ENCODE peak calls at places on chromosomes 6 and 20, in six cellular contexts. D, T, A, G, H and F are unnamed samples.

GRCh38 chr6:5718231-5718947 is 288.3 kb downstream of the NRN1 start:
- DNase-seq in D (no peak), T (no peak), A (no peak), G (no peak), H (peak; percentile 13), F (no peak)

GRCh38 chr6:112114577-112115223 is 27.3 kb downstream of the FAM229B start:
- DNase-seq in D (no peak), T (no peak), A (no peak), G (no peak), H (no peak), F (no peak)

GRCh38 chr6:21679761-21680265 is 86.3 kb downstream of the SOX4 start:
- DNase-seq in D (no peak), T (no peak), A (no peak), G (no peak), H (no peak), F (no peak)

GRCh38 chr20:53692465-53693067 is 98.9 kb upstream of the ZNF217 start:
- DNase-seq in D (peak; percentile 29), T (no peak), A (no peak), G (no peak), H (no peak), F (no peak)

GRCh38 chr20:42714298-42715141 is 475.2 kb downstream of the PTPRT start:
- DNase-seq in D (no peak), T (no peak), A (no peak), G (no peak), H (no peak), F (no peak)

GRCh38 chr6:35190306-35190705 is 23.4 kb upstream of the SCUBE3 start:
- DNase-seq in D (no peak), T (no peak), A (no peak), G (no peak), H (no peak), F (no peak)

GRCh38 chr6:164534070-164534766 is 775.2 kb downstream of the C6orf118 start:
- DNase-seq in D (no peak), T (no peak), A (no peak), G (no peak), H (no peak), F (no peak)

GRCh38 chr6:32109114-32109764 is at the start of gene TNXB:
- DNase-seq in D (peak; percentile 59), T (no peak), A (peak; percentile 59), G (no peak), H (no peak), F (peak; percentile 49)

GRCh38 chr6:40958740-40959139 is 80.3 kb downstream of the UNC5CL start:
- DNase-seq in D (no peak), T (no peak), A (no peak), G (no peak), H (no peak), F (no peak)

GRCh38 chr20:58322083-58322482 is 12.6 kb downstream of the RAB22A start:
- DNase-seq in D (no peak), T (no peak), A (no peak), G (no peak), H (no peak), F (no peak)

GRCh38 chr20:33296206-33296605 is 13.2 kb downstream of the BPIFB1 start:
- DNase-seq in D (no peak), T (no peak), A (no peak), G (no peak), H (no peak), F (no peak)

GRCh38 chr6:80094017-80094416 is 12.5 kb upstream of the BCKDHB start:
- DNase-seq in D (no peak), T (no peak), A (no peak), G (no peak), H (no peak), F (no peak)

GRCh38 chr20:63421094-63421692 is 51.3 kb downstream of the KCNQ2 start:
- DNase-seq in D (no peak), T (no peak), A (no peak), G (no peak), H (no peak), F (no peak)

GRCh38 chr20:20956586-20956985 is 149.6 kb downstream of the LINC00237 start:
- DNase-seq in D (no peak), T (no peak), A (no peak), G (no peak), H (no peak), F (no peak)

GRCh38 chr6:141359953-141360352 is 772.8 kb upstream of the GJE1 start:
- DNase-seq in D (peak; percentile 6), T (no peak), A (no peak), G (no peak), H (no peak), F (no peak)

GRCh38 chr20:50580016-50580747 is 70.0 kb downstream of the PTPN1 start:
- DNase-seq in D (peak; percentile 75), T (no peak), A (peak; percentile 67), G (peak; percentile 78), H (peak; percentile 67), F (peak; percentile 80)

GRCh38 chr6:158481612-158482473 is 78.0 kb upstream of the TMEM181 start:
- DNase-seq in D (no peak), T (no peak), A (no peak), G (no peak), H (no peak), F (no peak)

GRCh38 chr20:48772183-48772976 is 55.4 kb downstream of the PREX1 start:
- DNase-seq in D (peak; percentile 53), T (peak; percentile 62), A (peak; percentile 63), G (peak; percentile 88), H (no peak), F (no peak)

GRCh38 chr6:85945454-85946185 is 302.9 kb upstream of the SYNCRIP start:
- DNase-seq in D (no peak), T (no peak), A (no peak), G (no peak), H (no peak), F (no peak)

GRCh38 chr6:25173951-25174474 is 105.2 kb upstream of the CARMIL1 start:
- DNase-seq in D (no peak), T (no peak), A (no peak), G (no peak), H (no peak), F (no peak)

GRCh38 chr20:38843346-38843745 is 37.8 kb downstream of the PPP1R16B start:
- DNase-seq in D (no peak), T (no peak), A (no peak), G (no peak), H (no peak), F (no peak)

GRCh38 chr6:75933387-75933975 is 139.0 kb downstream of the IMPG1 start:
- DNase-seq in D (no peak), T (no peak), A (no peak), G (no peak), H (no peak), F (no peak)

GRCh38 chr6:28537065-28537464 is 11.4 kb downstream of the GPX5 start:
- DNase-seq in D (no peak), T (no peak), A (no peak), G (no peak), H (no peak), F (no peak)

GRCh38 chr6:168563656-168564055 is 122.7 kb downstream of the SMOC2 start:
- DNase-seq in D (no peak), T (no peak), A (no peak), G (no peak), H (no peak), F (no peak)

GRCh38 chr20:38123021-38123587 is 42.0 kb downstream of the TGM2 start:
- DNase-seq in D (peak; percentile 7), T (no peak), A (no peak), G (no peak), H (no peak), F (peak; percentile 46)

DNA sequence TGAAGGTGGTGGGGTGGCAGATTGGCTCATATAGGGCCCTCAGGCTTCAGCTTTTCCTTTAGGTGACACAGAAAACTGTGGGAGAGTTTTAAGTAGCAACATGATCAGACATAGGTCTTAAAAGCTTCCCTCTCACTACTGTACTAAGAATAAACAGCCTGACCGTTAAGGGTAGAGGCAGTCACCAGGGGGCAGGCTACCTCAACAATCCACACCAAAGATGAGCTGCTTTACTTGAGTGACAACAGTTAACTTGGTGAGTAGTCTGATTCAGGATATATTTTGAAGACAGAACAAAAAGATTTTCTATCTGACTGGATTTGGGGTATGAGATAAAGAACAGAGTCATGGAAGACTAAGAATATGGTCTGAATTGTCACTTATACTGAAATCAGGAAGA is 193.1 kb upstream of the SHLD1 start:
- DNase-seq in D (peak; percentile 41), T (no peak), A (peak; percentile 29), G (no peak), H (peak; percentile 61), F (no peak)
- TF ChIP-seq CTCF in D (peak; percentile 64), T (peak; percentile 26), A (peak; percentile 64), G (peak; percentile 52), H (no peak), F (no peak)

GRCh38 chr6:105449756-105450390 is 47.0 kb upstream of the PREP start:
- DNase-seq in D (no peak), T (no peak), A (no peak), G (no peak), H (no peak), F (no peak)
- H3K4me1 ChIP-seq in D (no peaks in the 10 kb centered on the region), T (no peaks in the 10 kb centered on the region), A (no peaks in the 10 kb centered on the region), G (peaks cover 12% of the 10 kb centered on the region), H (peaks cover 20% of the 10 kb centered on the region), F (no peaks in the 10 kb centered on the region)

DNA sequence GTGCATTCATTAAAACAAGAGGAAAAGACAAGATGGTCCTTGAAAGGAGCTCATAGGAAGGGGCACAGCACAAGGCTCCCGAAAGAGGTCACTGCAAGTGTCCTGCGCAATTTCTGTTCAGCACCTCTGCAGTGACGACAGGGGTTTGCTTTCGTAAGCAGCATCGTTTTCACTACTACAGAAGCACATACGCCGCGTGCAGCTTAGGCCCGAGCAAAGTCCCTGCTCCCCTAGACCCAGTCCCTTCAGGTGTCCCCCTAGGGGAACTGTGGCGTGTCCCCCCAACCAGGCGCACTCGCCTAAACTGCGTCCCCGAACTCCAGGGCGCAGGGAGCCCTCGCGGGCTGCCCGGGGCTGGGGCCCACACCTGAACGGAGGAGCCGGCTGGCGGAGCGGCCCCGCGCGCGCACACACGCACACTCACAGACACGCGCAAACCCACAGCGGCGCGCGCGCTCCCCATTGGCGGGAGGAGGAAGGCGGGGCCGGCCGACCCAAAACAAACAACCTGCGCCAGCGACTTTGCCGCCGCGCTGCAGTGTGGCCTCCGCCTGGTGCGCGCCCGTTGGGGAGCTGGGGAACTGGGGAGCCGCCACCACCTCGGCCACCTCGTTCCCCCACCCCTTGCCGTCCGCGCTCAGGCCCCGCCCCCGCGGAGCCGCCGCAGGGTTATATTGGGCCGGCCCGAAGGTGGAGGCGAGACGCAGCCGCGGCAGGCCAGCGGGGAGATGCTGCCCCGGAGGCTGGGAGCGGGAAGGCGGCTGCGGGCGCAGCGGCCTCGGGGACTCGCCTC is at the start of gene FOXQ1:
- DNase-seq in D (no peak), T (peak; percentile 57), A (no peak), G (no peak), H (no peak), F (no peak)
- H3K4me3 ChIP-seq in D (peak within 1 kb of the TSS; percentile 40), T (no peak within 1 kb of the TSS), A (peak within 1 kb of the TSS; percentile 63), G (peak within 1 kb of the TSS; percentile 50), H (no peak within 1 kb of the TSS), F (peak within 1 kb of the TSS; percentile 14)

GRCh38 chr6:68976260-68976659 is 341.2 kb downstream of the ADGRB3 start:
- DNase-seq in D (no peak), T (no peak), A (no peak), G (no peak), H (no peak), F (no peak)
- TF ChIP-seq CTCF in D (no peak), T (no peak), A (no peak), G (no peak), H (no peak), F (no peak)

DNA sequence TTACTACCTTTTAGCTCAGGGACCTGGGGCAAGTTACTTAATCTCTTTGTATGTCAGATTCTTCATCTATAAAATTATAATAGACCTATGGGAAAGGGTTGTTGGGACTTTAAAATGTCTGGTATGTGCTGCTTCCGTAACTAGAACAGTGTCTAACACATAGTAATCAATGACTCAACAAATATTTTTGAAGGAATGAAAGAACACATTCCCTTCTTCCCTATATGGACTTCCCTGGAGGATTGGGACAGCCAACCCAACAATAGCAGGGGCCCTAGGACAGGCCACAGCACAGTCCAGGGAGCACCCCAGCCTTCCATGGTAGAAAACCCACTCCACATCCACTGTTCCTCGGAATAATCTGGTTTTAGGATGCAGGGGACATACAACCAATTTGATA is 50.7 kb upstream of the TPD52L1 start:
- DNase-seq in D (no peak), T (no peak), A (no peak), G (no peak), H (no peak), F (no peak)
- H3K4me1 ChIP-seq in D (peaks cover 19% of the 10 kb centered on the region), T (no peaks in the 10 kb centered on the region), A (peaks cover 18% of the 10 kb centered on the region), G (peaks cover 4% of the 10 kb centered on the region), H (no peaks in the 10 kb centered on the region), F (peaks cover 2% of the 10 kb centered on the region)